ENCODE peak calls at places on chromosomes 12 and 14, in seven cellular contexts. One of them, this sample, is unnamed.
A peak's percentile ranks its signal among the peaks of the same experiment; 100 is the strongest.

GRCh38 chr12:131829351-131829794 is 1.2 kb downstream of the MMP17 start:
- DNase-seq in RWPE1: no peak
- DNase-seq in WTC11: no peak
- DNase-seq in stimulated activated CD8-positive, alpha-beta memory T cell treated with anti-CD3 and anti-CD28 coated beads, Interleukin-7, amount 100 ng/mL, for 1 hour: no peak
- DNase-seq in astrocyte of the spinal cord: no peak
- DNase-seq in T-helper 1 cell: no peak
- DNase-seq in posterior vena cava: no peak
- DNase-seq in this sample: no peak

GRCh38 chr12:19794116-19794515 is 354.8 kb downstream of the AEBP2 start:
- DNase-seq in RWPE1: no peak
- DNase-seq in WTC11: no peak
- DNase-seq in stimulated activated CD8-positive, alpha-beta memory T cell treated with anti-CD3 and anti-CD28 coated beads, Interleukin-7, amount 100 ng/mL, for 1 hour: no peak
- DNase-seq in astrocyte of the spinal cord: peak; percentile 8
- DNase-seq in T-helper 1 cell: no peak
- DNase-seq in posterior vena cava: no peak
- DNase-seq in this sample: no peak

GRCh38 chr12:96104566-96104965 is 69.2 kb upstream of the LTA4H start:
- DNase-seq in RWPE1: no peak
- DNase-seq in WTC11: no peak
- DNase-seq in stimulated activated CD8-positive, alpha-beta memory T cell treated with anti-CD3 and anti-CD28 coated beads, Interleukin-7, amount 100 ng/mL, for 1 hour: no peak
- DNase-seq in astrocyte of the spinal cord: no peak
- DNase-seq in T-helper 1 cell: no peak
- DNase-seq in posterior vena cava: no peak
- DNase-seq in this sample: no peak

GRCh38 chr14:61285364-61285763 is 4.2 kb upstream of the TMEM30B start:
- DNase-seq in RWPE1: no peak
- DNase-seq in WTC11: no peak
- DNase-seq in stimulated activated CD8-positive, alpha-beta memory T cell treated with anti-CD3 and anti-CD28 coated beads, Interleukin-7, amount 100 ng/mL, for 1 hour: no peak
- DNase-seq in astrocyte of the spinal cord: no peak
- DNase-seq in T-helper 1 cell: no peak
- DNase-seq in posterior vena cava: no peak
- DNase-seq in this sample: no peak

GRCh38 chr14:99215277-99215676 is 56.7 kb downstream of the BCL11B start:
- DNase-seq in RWPE1: no peak
- DNase-seq in WTC11: no peak
- DNase-seq in stimulated activated CD8-positive, alpha-beta memory T cell treated with anti-CD3 and anti-CD28 coated beads, Interleukin-7, amount 100 ng/mL, for 1 hour: no peak
- DNase-seq in astrocyte of the spinal cord: peak; percentile 97
- DNase-seq in T-helper 1 cell: no peak
- DNase-seq in posterior vena cava: no peak
- DNase-seq in this sample: no peak

GRCh38 chr14:102975662-102976061 is 53.2 kb downstream of the AMN start:
- DNase-seq in RWPE1: no peak
- DNase-seq in WTC11: no peak
- DNase-seq in stimulated activated CD8-positive, alpha-beta memory T cell treated with anti-CD3 and anti-CD28 coated beads, Interleukin-7, amount 100 ng/mL, for 1 hour: no peak
- DNase-seq in astrocyte of the spinal cord: no peak
- DNase-seq in T-helper 1 cell: no peak
- DNase-seq in posterior vena cava: no peak
- DNase-seq in this sample: no peak

GRCh38 chr12:916240-916639 is 33.3 kb downstream of the RAD52 start:
- DNase-seq in RWPE1: no peak
- DNase-seq in WTC11: no peak
- DNase-seq in stimulated activated CD8-positive, alpha-beta memory T cell treated with anti-CD3 and anti-CD28 coated beads, Interleukin-7, amount 100 ng/mL, for 1 hour: no peak
- DNase-seq in astrocyte of the spinal cord: no peak
- DNase-seq in T-helper 1 cell: peak; percentile 7
- DNase-seq in posterior vena cava: no peak
- DNase-seq in this sample: no peak

GRCh38 chr14:105436891-105437722 is 17.5 kb downstream of the MTA1 start:
- DNase-seq in RWPE1: peak; percentile 26
- DNase-seq in WTC11: no peak
- DNase-seq in stimulated activated CD8-positive, alpha-beta memory T cell treated with anti-CD3 and anti-CD28 coated beads, Interleukin-7, amount 100 ng/mL, for 1 hour: no peak
- DNase-seq in astrocyte of the spinal cord: no peak
- DNase-seq in T-helper 1 cell: no peak
- DNase-seq in posterior vena cava: no peak
- DNase-seq in this sample: peak; percentile 7

GRCh38 chr12:57389033-57389432 is 41.8 kb downstream of the R3HDM2 start:
- DNase-seq in RWPE1: peak; percentile 79
- DNase-seq in WTC11: no peak
- DNase-seq in stimulated activated CD8-positive, alpha-beta memory T cell treated with anti-CD3 and anti-CD28 coated beads, Interleukin-7, amount 100 ng/mL, for 1 hour: no peak
- DNase-seq in astrocyte of the spinal cord: peak; percentile 85
- DNase-seq in T-helper 1 cell: no peak
- DNase-seq in posterior vena cava: no peak
- DNase-seq in this sample: no peak

GRCh38 chr12:92363295-92364146 is 217.9 kb upstream of the BTG1 start:
- DNase-seq in RWPE1: no peak
- DNase-seq in WTC11: no peak
- DNase-seq in stimulated activated CD8-positive, alpha-beta memory T cell treated with anti-CD3 and anti-CD28 coated beads, Interleukin-7, amount 100 ng/mL, for 1 hour: no peak
- DNase-seq in astrocyte of the spinal cord: peak; percentile 27
- DNase-seq in T-helper 1 cell: peak; percentile 45
- DNase-seq in posterior vena cava: no peak
- DNase-seq in this sample: no peak

GRCh38 chr12:107760207-107760816 is 625 bp downstream of the PRDM4 start:
- DNase-seq in RWPE1: peak; percentile 18
- DNase-seq in WTC11: peak; percentile 30
- DNase-seq in stimulated activated CD8-positive, alpha-beta memory T cell treated with anti-CD3 and anti-CD28 coated beads, Interleukin-7, amount 100 ng/mL, for 1 hour: no peak
- DNase-seq in astrocyte of the spinal cord: no peak
- DNase-seq in T-helper 1 cell: peak; percentile 17
- DNase-seq in posterior vena cava: no peak
- DNase-seq in this sample: peak; percentile 20